ENCODE peak calls at places on chromosomes 6 and 20, in eight cellular contexts. Y is PC-3; L is adrenal gland; T is CD8-positive, alpha-beta T cell; A is tibial nerve; I is body of pancreas; E is astrocyte; Z is ovary. N is an unnamed sample.

GRCh38 chr20:25389381-25389857 is 1.2 kb downstream of the ABHD12 start:
- DNase-seq in E (peak; percentile 56), Y (peak; percentile 37), T (no peak), Z (no peak), L (no peak), A (no peak), I (no peak), N (no peak)

GRCh38 chr6:82331031-82331773 is 32.4 kb upstream of the TPBG start:
- DNase-seq in A (no peak), I (no peak), Z (no peak), E (peak; percentile 49), L (no peak), Y (peak; percentile 79), T (no peak), N (no peak)

GRCh38 chr6:104682722-104683643 is 176.7 kb downstream of the HACE1 start:
- DNase-seq in Y (peak; percentile 72), E (peak; percentile 18), I (peak; percentile 23), Z (no peak), A (no peak), L (peak; percentile 73), T (peak; percentile 72), N (peak; percentile 88)

GRCh38 chr6:162478191-162478642 is 249.3 kb downstream of the PRKN start:
- DNase-seq in L (no peak), A (no peak), Y (no peak), I (no peak), Z (no peak), T (no peak), E (no peak), N (no peak)

GRCh38 chr20:43584448-43585138 is 6.1 kb upstream of the IFT52 start:
- DNase-seq in E (peak; percentile 82), I (no peak), Y (no peak), Z (no peak), T (no peak), L (no peak), A (no peak), N (no peak)

GRCh38 chr20:38729767-38730166 is 5.5 kb downstream of the SLC32A1 start:
- DNase-seq in T (no peak), L (no peak), I (no peak), Y (no peak), E (no peak), Z (no peak), A (no peak), N (no peak)

GRCh38 chr6:29653452-29654038 is 3.3 kb upstream of the MOG start:
- DNase-seq in Z (peak; percentile 41), Y (peak; percentile 70), A (no peak), I (peak; percentile 59), L (peak; percentile 54), T (peak; percentile 51), E (peak; percentile 52), N (no peak)

GRCh38 chr20:4471221-4471620 is 250.5 kb upstream of the PRND start:
- DNase-seq in T (no peak), L (no peak), Y (no peak), A (no peak), Z (no peak), E (peak; percentile 44), I (no peak), N (no peak)

GRCh38 chr6:106557837-106558236 is 71.5 kb downstream of the RTN4IP1 start:
- DNase-seq in T (no peak), Z (no peak), I (no peak), A (no peak), Y (no peak), E (no peak), L (no peak), N (no peak)

GRCh38 chr20:21574443-21574842 is 60.6 kb upstream of the NKX2-2 start:
- DNase-seq in A (no peak), E (no peak), T (no peak), I (no peak), Z (no peak), Y (no peak), L (no peak), N (no peak)

DNA sequence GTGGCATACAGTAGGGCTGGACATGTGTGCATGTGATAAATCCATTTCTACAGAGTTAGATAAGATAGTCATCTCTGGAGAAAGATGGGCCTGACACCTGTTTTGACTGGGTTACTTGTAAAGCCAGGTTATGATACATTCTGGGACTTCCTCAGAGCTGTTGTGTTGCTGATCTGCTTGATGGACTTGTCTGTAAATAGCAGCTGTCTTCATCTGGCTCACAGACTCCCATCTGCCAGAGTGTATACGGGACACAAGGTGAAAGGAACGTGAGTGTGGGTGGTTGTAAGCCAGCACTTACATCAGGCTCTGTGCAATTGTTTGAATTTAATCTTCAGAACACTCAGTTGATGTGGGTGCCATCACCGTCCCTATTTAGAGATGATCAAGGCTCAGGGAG is 49.8 kb downstream of the ZDHHC14 start:
- DNase-seq in A (no peak), L (no peak), I (no peak), Z (no peak), E (no peak), Y (no peak), T (no peak), N (no peak)
- H3K27ac ChIP-seq in A (no peak overlapping the region), L (no peak overlapping the region), I (no peak overlapping the region), Z (no peak overlapping the region), E (no peak overlapping the region), Y (no peak overlapping the region), T (no peak overlapping the region), N (no peak overlapping the region)

DNA sequence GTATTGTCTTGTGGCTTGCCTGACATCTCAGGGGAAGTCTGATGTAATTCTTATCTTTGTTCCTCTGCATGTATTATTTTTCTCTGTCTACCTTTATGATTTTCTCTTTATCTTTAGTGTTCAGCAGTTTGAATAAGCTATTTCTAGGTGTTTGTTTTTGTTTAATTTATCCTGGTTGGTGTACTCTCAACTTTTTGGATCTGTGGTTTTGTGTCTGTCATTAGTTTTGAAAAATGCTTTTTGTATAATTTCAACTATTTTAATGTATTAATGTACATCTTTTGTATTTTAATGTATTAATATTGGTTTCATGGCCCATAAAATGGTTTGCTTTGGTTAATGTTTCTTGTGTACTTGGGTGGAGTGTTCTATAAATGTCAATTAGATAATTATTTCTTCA is 15.9 kb upstream of the APCDD1L start:
- DNase-seq in Z (no peak), I (no peak), E (no peak), Y (no peak), L (no peak), A (no peak), T (no peak), N (no peak)
- H3K9me3 ChIP-seq in Z (no peaks in the 10 kb centered on the region), I (no peaks in the 10 kb centered on the region), E (peaks cover 2% of the 10 kb centered on the region), Y (peaks cover 46% of the 10 kb centered on the region), L (peaks cover 12% of the 10 kb centered on the region), A (peaks cover 27% of the 10 kb centered on the region), T (no peaks in the 10 kb centered on the region), N (peaks cover 48% of the 10 kb centered on the region)

GRCh38 chr6:85127179-85127498 is 322.7 kb upstream of the NT5E start:
- DNase-seq in Y (no peak), E (no peak), A (no peak), I (no peak), Z (no peak), T (no peak), L (no peak), N (no peak)
- H3K27ac ChIP-seq in Y (no peak overlapping the region), E (no peak overlapping the region), A (no peak overlapping the region), I (no peak overlapping the region), Z (no peak overlapping the region), T (no peak overlapping the region), L (no peak overlapping the region), N (no peak overlapping the region)

DNA sequence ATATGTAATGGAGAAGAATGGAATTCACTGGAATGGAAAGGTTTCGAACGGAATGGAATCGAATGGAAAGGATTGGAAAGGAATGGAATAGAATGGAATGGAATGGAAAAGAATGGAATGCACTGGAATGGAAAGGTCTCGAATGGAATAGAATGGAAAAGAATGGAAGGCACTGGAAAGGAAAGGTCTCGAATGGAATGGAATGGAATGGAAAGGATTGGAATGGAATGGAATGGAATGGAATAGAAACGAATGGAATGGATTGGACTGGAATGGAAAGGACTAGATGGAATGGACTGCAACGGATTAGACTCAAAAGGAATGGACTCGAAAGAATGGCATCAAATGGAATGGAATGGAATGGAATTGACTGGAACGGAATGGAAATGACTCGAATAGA is 20.5 kb upstream of the DEFB115 start:
- DNase-seq in I (no peak), E (no peak), T (no peak), A (no peak), L (no peak), Z (no peak), Y (no peak), N (no peak)
- H3K9me3 ChIP-seq in I (no peaks in the 10 kb centered on the region), E (peaks cover 36% of the 10 kb centered on the region), T (peaks cover 11% of the 10 kb centered on the region), A (peaks cover 8% of the 10 kb centered on the region), L (no peaks in the 10 kb centered on the region), Z (peaks cover 6% of the 10 kb centered on the region), Y (peaks cover 90% of the 10 kb centered on the region), N (peaks cover 100% of the 10 kb centered on the region)

DNA sequence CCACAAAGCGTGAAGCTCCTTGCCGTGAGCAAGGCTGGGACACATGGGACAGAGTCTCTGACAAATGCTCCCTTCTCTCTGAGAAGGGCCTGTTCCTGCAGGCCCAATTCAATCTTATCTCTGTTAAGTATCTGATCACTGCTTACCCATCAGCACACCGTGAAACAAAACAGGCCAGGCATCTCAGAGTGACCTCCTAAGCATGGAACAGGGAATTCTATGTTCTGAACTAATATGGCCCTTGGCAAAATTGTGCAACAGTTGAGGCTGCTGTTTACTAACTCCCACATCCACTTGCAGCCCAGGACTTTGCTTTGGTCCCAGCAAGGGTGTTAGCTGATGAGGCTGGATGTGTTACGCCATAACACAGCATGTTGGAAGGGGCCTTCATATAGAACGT is 79.2 kb downstream of the GCLC start:
- DNase-seq in Z (no peak), I (no peak), Y (no peak), T (no peak), A (no peak), E (no peak), L (peak; percentile 28), N (no peak)
- H3K27ac ChIP-seq in Z (no peak overlapping the region), I (no peak overlapping the region), Y (no peak overlapping the region), T (no peak overlapping the region), A (no peak overlapping the region), E (no peak overlapping the region), L (peak overlapping the region; percentile 18), N (peak overlapping the region; percentile 73)